ENCODE peak calls at places on chromosomes 11 and 22, in seven cellular contexts. W is non-pigmented ciliary epithelial cell; Q is CD4-positive, CD25-positive, alpha-beta regulatory T cell; M is HFFc6; P is activated CD8-positive, alpha-beta memory T cell treated with anti-CD3 and anti-CD28 coated beads, Interleukin-2, amount 50 U/mL, for 48 hours; Y is ACHN; V is NCI-H2081. J is an unnamed sample.
A peak's percentile ranks its signal among the peaks of the same experiment; 100 is the strongest.

GRCh38 chr22:49099089-49099488 is 728.6 kb downstream of the BRD1 start:
- DNase-seq in W (no peak), Q (no peak), M (no peak), P (no peak), Y (no peak), V (no peak), J (no peak)

GRCh38 chr22:50169181-50169759 is 1.3 kb upstream of the PANX2 start:
- DNase-seq in W (no peak), Q (no peak), M (no peak), P (no peak), Y (no peak), V (no peak), J (no peak)

GRCh38 chr11:61607920-61608599 is 27.2 kb upstream of the SYT7 start:
- DNase-seq in W (no peak), Q (no peak), M (no peak), P (no peak), Y (no peak), V (no peak), J (no peak)

GRCh38 chr11:2902784-2903671 is 17.5 kb upstream of the CDKN1C start:
- DNase-seq in W (no peak), Q (no peak), M (no peak), P (no peak), Y (peak; percentile 44), V (no peak), J (no peak)

GRCh38 chr11:11215944-11216343 is 137.1 kb downstream of the CSNK2A3 start:
- DNase-seq in W (no peak), Q (no peak), M (no peak), P (no peak), Y (no peak), V (no peak), J (no peak)

GRCh38 chr11:116929393-116930090 is 92.1 kb upstream of the APOA1 start:
- DNase-seq in W (no peak), Q (no peak), M (no peak), P (no peak), Y (no peak), V (no peak), J (no peak)

GRCh38 chr11:69587454-69588081 is 53.4 kb upstream of the CCND1 start:
- DNase-seq in W (peak; percentile 19), Q (no peak), M (peak; percentile 93), P (no peak), Y (peak; percentile 4), V (no peak), J (peak; percentile 76)

GRCh38 chr11:114273071-114273470 is 23.1 kb upstream of the NNMT start:
- DNase-seq in W (no peak), Q (no peak), M (no peak), P (no peak), Y (no peak), V (no peak), J (no peak)

GRCh38 chr11:47620836-47621378 is 21.5 kb downstream of the MTCH2 start:
- DNase-seq in W (no peak), Q (no peak), M (no peak), P (no peak), Y (no peak), V (no peak), J (no peak)

GRCh38 chr11:116928102-116928777 is 90.8 kb upstream of the APOA1 start:
- DNase-seq in W (no peak), Q (peak; percentile 40), M (no peak), P (no peak), Y (no peak), V (no peak), J (no peak)

GRCh38 chr22:47151490-47151889 is 389.0 kb downstream of the TBC1D22A start:
- DNase-seq in W (no peak), Q (no peak), M (no peak), P (no peak), Y (peak; percentile 21), V (no peak), J (no peak)

GRCh38 chr11:3853545-3853842 is 2.0 kb upstream of the STIM1 start:
- DNase-seq in W (no peak), Q (no peak), M (no peak), P (no peak), Y (no peak), V (no peak), J (no peak)

GRCh38 chr22:28773461-28773867 is 969 bp downstream of the CCDC117 start:
- DNase-seq in W (no peak), Q (no peak), M (peak; percentile 74), P (no peak), Y (no peak), V (no peak), J (peak; percentile 47)

GRCh38 chr11:106389096-106389495 is 311.6 kb downstream of the AASDHPPT start:
- DNase-seq in W (no peak), Q (no peak), M (peak; percentile 47), P (no peak), Y (peak; percentile 14), V (no peak), J (peak; percentile 27)

GRCh38 chr11:116219171-116219635 is 553.6 kb downstream of the BUD13 start:
- DNase-seq in W (no peak), Q (no peak), M (no peak), P (no peak), Y (no peak), V (peak; percentile 58), J (no peak)

GRCh38 chr22:47740109-47740805 is 977.8 kb downstream of the TBC1D22A start:
- DNase-seq in W (no peak), Q (no peak), M (no peak), P (no peak), Y (no peak), V (no peak), J (no peak)

GRCh38 chr11:66543263-66544107 is 2.4 kb downstream of the ZDHHC24 start:
- DNase-seq in W (no peak), Q (peak; percentile 78), M (no peak), P (peak; percentile 79), Y (no peak), V (no peak), J (no peak)

J was measured in GM04503.